ENCODE peak calls at places on chromosomes 2 and 18, in six cellular contexts. D is naive thymus-derived CD4-positive, alpha-beta T cell; K is activated CD8-positive, alpha-beta memory T cell treated with anti-CD3 and anti-CD28 coated beads, Interleukin-2, amount 50 U/mL, for 48 hours; C is RWPE2; X is breast epithelium; M is stimulated activated naive CD4-positive, alpha-beta T cell. N is an unnamed sample.

GRCh38 chr2:3198119-3198518 is 179.5 kb downstream of the EIPR1 start:
- DNase-seq in M (no peak), K (no peak), X (no peak), D (no peak), C (no peak), N (no peak)

GRCh38 chr18:73199151-73199550 is 331.4 kb upstream of the NETO1 start:
- DNase-seq in K (no peak), C (no peak), M (no peak), X (no peak), D (no peak), N (no peak)

GRCh38 chr2:224098473-224098872 is 59.4 kb upstream of the SERPINE2 start:
- DNase-seq in X (no peak), K (no peak), M (no peak), D (no peak), C (no peak), N (no peak)

GRCh38 chr2:75920721-75921551 is 210.2 kb upstream of the GCFC2 start:
- DNase-seq in X (no peak), D (no peak), C (no peak), M (no peak), K (no peak), N (no peak)

GRCh38 chr18:12703714-12704113 is 872 bp downstream of the PSMG2 start:
- DNase-seq in M (no peak), K (no peak), C (no peak), D (no peak), X (no peak), N (no peak)

GRCh38 chr2:213932-214693 is 49.7 kb downstream of the SH3YL1 start:
- DNase-seq in D (no peak), M (no peak), C (no peak), K (no peak), X (no peak), N (no peak)

GRCh38 chr18:37565985-37566478 is 434 bp upstream of the CELF4 start:
- DNase-seq in C (no peak), M (no peak), X (no peak), K (no peak), D (no peak), N (no peak)

GRCh38 chr2:88600038-88600465 is 27.2 kb downstream of the EIF2AK3 start:
- DNase-seq in M (peak), D (no peak), X (peak), C (peak), K (no peak), N (no peak)

GRCh38 chr2:195672674-195673073 is 15.6 kb downstream of the SLC39A10 start:
- DNase-seq in C (no peak), D (no peak), X (no peak), M (no peak), K (no peak), N (no peak)